ENCODE peak calls at places on chromosomes 2 and 18, in five cellular contexts. G, R, U, C and K are unnamed samples.
A peak's percentile ranks its signal among the peaks of the same experiment; 100 is the strongest.

GRCh38 chr18:68608861-68609465 is 105.9 kb downstream of the TMX3 start:
- DNase-seq in C (no peak), U (no peak), R (no peak), G (no peak), K (no peak)

GRCh38 chr2:212424090-212424489 is 114.5 kb downstream of the ERBB4 start:
- DNase-seq in R (no peak), G (no peak), C (no peak), U (no peak), K (no peak)

GRCh38 chr2:100068395-100068794 is 74.0 kb downstream of the AFF3 start:
- DNase-seq in G (no peak), C (no peak), U (no peak), R (no peak), K (no peak)

GRCh38 chr2:8851811-8852560 is 14.6 kb upstream of the KIDINS220 start:
- DNase-seq in C (no peak), G (no peak), R (peak; percentile 17), U (peak; percentile 59), K (no peak)

GRCh38 chr2:55620123-55620779 is 2.8 kb upstream of the PPP4R3B start:
- DNase-seq in G (no peak), U (no peak), C (no peak), R (peak; percentile 40), K (no peak)

GRCh38 chr18:34086370-34086769 is 138.3 kb downstream of the NOL4 start:
- DNase-seq in C (no peak), R (no peak), G (no peak), U (no peak), K (no peak)

GRCh38 chr2:15040429-15041084 is 408.0 kb downstream of the LRATD1 start:
- DNase-seq in G (no peak), C (no peak), R (no peak), U (no peak), K (no peak)

GRCh38 chr18:13573750-13574149 is 152.6 kb downstream of the FAM210A start:
- DNase-seq in G (no peak), C (no peak), R (no peak), U (no peak), K (no peak)

GRCh38 chr2:156947261-156947660 is 310.2 kb upstream of the GALNT5 start:
- DNase-seq in R (no peak), G (no peak), C (no peak), U (no peak), K (no peak)

GRCh38 chr18:31684279-31685096 is at the start of gene B4GALT6:
- DNase-seq in C (peak; percentile 61), R (peak; percentile 80), U (peak; percentile 40), G (peak; percentile 46), K (no peak)

GRCh38 chr2:231378028-231378722 is 17.3 kb upstream of the B3GNT7 start:
- DNase-seq in U (no peak), C (no peak), G (no peak), R (no peak), K (no peak)

GRCh38 chr2:138023298-138023697 is 59.0 kb downstream of the HNMT start:
- DNase-seq in R (no peak), U (no peak), C (no peak), G (no peak), K (no peak)

GRCh38 chr18:70499218-70499691 is 210.4 kb downstream of the SOCS6 start:
- DNase-seq in G (no peak), C (no peak), U (no peak), R (peak; percentile 24), K (no peak)

GRCh38 chr18:9716780-9717563 is 8.9 kb downstream of the RAB31 start:
- DNase-seq in U (no peak), G (no peak), R (no peak), C (no peak), K (no peak)

GRCh38 chr2:127591221-127591923 is 54.6 kb upstream of the GPR17 start:
- DNase-seq in C (peak; percentile 58), G (peak; percentile 74), U (no peak), R (peak; percentile 88), K (peak; percentile 64)

GRCh38 chr18:9905401-9905922 is 8.4 kb upstream of the VAPA start:
- DNase-seq in U (no peak), G (no peak), R (no peak), C (no peak), K (no peak)

GRCh38 chr2:33395660-33396249 is 80.7 kb upstream of the RASGRP3 start:
- DNase-seq in G (peak; percentile 26), C (peak; percentile 51), R (peak; percentile 68), U (no peak), K (no peak)

GRCh38 chr2:217325251-217325650 is 465.4 kb upstream of the TNP1 start:
- DNase-seq in U (no peak), C (no peak), R (no peak), G (no peak), K (no peak)

GRCh38 chr2:201234167-201235139 is 25.9 kb upstream of the CASP8 start:
- DNase-seq in C (no peak), R (no peak), U (no peak), G (no peak), K (no peak)

GRCh38 chr18:45463433-45463832 is 151.8 kb upstream of the SLC14A2 start:
- DNase-seq in C (no peak), U (no peak), R (no peak), G (no peak), K (no peak)

GRCh38 chr2:43524180-43524965 is 71.5 kb downstream of the THADA start:
- DNase-seq in U (no peak), C (no peak), G (peak; percentile 23), R (no peak), K (no peak)

GRCh38 chr2:226483745-226484619 is 315.6 kb downstream of the IRS1 start:
- DNase-seq in G (no peak), R (peak; percentile 32), U (no peak), C (no peak), K (no peak)

GRCh38 chr2:151043484-151043883 is 218.2 kb downstream of the RBM43 start:
- DNase-seq in C (no peak), G (no peak), U (no peak), R (no peak), K (no peak)

GRCh38 chr2:75100691-75101236 is 98.6 kb downstream of the TACR1 start:
- DNase-seq in R (no peak), U (no peak), G (no peak), C (no peak), K (no peak)

GRCh38 chr2:226721541-226721940 is 78.1 kb downstream of the IRS1 start:
- DNase-seq in C (no peak), G (no peak), U (no peak), R (no peak), K (peak; percentile 57)

GRCh38 chr2:26913599-26914285 is 56.7 kb upstream of the MAPRE3 start:
- DNase-seq in R (no peak), U (no peak), G (no peak), C (no peak), K (no peak)
- TF ChIP-seq CTCF in R (no peak), U (no peak), G (no peak), C (no peak), K (no peak)

GRCh38 chr2:174486614-174487535 is at the start of gene GPR155:
- DNase-seq in G (peak; percentile 80), R (peak; percentile 100), C (peak; percentile 92), U (peak; percentile 99), K (peak; percentile 100)
- TF ChIP-seq CTCF in G (no peak), R (no peak), C (no peak), U (peak; percentile 10), K (no peak)

GRCh38 chr18:27404855-27405254 is 219.7 kb upstream of the CHST9 start:
- DNase-seq in C (no peak), G (no peak), U (no peak), R (no peak), K (no peak)

GRCh38 chr18:27394687-27395086 is 209.6 kb upstream of the CHST9 start:
- DNase-seq in G (no peak), R (no peak), U (no peak), C (no peak), K (no peak)

DNA sequence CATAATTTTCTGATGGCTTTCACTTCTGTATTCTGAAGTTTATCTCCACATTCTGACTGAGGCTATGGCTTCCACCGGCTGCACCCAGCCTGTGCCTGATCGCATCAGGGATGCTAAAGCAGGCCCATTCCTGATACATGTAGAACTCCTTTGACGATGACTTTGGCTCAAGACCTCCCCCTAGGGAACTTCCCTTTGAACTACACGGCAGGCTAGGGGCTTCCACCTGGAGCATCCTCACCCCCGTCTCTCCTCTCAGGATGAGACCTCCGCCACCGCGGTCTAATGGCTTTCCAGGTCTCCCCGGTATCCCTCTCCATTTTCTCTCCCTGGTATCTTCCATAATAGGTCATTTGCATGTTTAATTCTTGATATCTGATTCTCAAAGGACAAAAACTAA is 214.9 kb upstream of the CHST9 start:
- DNase-seq in U (no peak), G (no peak), C (no peak), R (peak; percentile 77), K (no peak)
- TF ChIP-seq CTCF in U (no peak), G (no peak), C (no peak), R (peak; percentile 56), K (no peak)

GRCh38 chr2:37231251-37232130 is at the start of the genes CEBPZ and NDUFAF7:
- DNase-seq in C (peak; percentile 74), R (peak; percentile 80), G (peak; percentile 98), U (peak; percentile 93), K (peak; percentile 89)
- TF ChIP-seq CTCF in C (no peak), R (no peak), G (no peak), U (peak; percentile 32), K (peak; percentile 13)

GRCh38 chr2:117917223-117917917 is 96.5 kb downstream of the CCDC93 start:
- DNase-seq in C (no peak), R (no peak), U (no peak), G (peak; percentile 5), K (no peak)
- TF ChIP-seq CTCF in C (peak; percentile 45), R (no peak), U (peak; percentile 20), G (no peak), K (no peak)